ENCODE peak calls at places on chromosomes 5 and 9, in ten cellular contexts. W is head of caudate nucleus, D is SK-N-SH, C is SK-MEL-5, O is activated T-helper 1 cell treated with Interleukin-2 at 50 U/mL for 16 hours, M is lower lobe of right lung, T is fibroblast of the aortic adventitia, F is kidney, K is adipocyte, N is A549. S is an unnamed sample.
A peak's percentile ranks its signal among the peaks of the same experiment; 100 is the strongest.

GRCh38 chr9:13377286-13377925 is 97.9 kb upstream of the MPDZ start:
- DNase-seq in W (no peak), D (no peak), C (no peak), O (no peak), M (no peak), T (peak; percentile 70), F (no peak), K (no peak), N (no peak), S (no peak)

GRCh38 chr9:117958726-117959125 is 254.5 kb downstream of the TLR4 start:
- DNase-seq in W (no peak), D (no peak), C (no peak), O (no peak), M (no peak), T (no peak), F (no peak), K (no peak), N (no peak), S (no peak)

GRCh38 chr9:113011911-113012381 is at the start of gene ZNF883:
- DNase-seq in W (peak; percentile 76), D (peak; percentile 74), C (peak; percentile 38), O (no peak), M (peak; percentile 65), T (peak; percentile 49), F (peak; percentile 79), K (peak; percentile 72), N (peak; percentile 73), S (no peak)

GRCh38 chr5:152246401-152246800 is 158.7 kb downstream of the NMUR2 start:
- DNase-seq in W (no peak), D (no peak), C (no peak), O (no peak), M (no peak), T (no peak), F (no peak), K (peak; percentile 32), N (peak; percentile 8), S (no peak)

GRCh38 chr5:68088302-68088701 is 127.3 kb upstream of the PIK3R1 start:
- DNase-seq in W (no peak), D (no peak), C (no peak), O (no peak), M (no peak), T (peak; percentile 94), F (no peak), K (peak; percentile 69), N (no peak), S (no peak)

GRCh38 chr5:108367679-108368334 is 14.1 kb downstream of the FBXL17 start:
- DNase-seq in W (no peak), D (no peak), C (no peak), O (no peak), M (no peak), T (no peak), F (no peak), K (no peak), N (no peak), S (no peak)

GRCh38 chr5:63211413-63212132 is 633.0 kb downstream of the LRRC70 start:
- DNase-seq in W (no peak), D (no peak), C (no peak), O (no peak), M (no peak), T (no peak), F (no peak), K (no peak), N (no peak), S (no peak)

GRCh38 chr5:19920761-19921160 is 67.2 kb downstream of the CDH18 start:
- DNase-seq in W (no peak), D (no peak), C (no peak), O (no peak), M (no peak), T (peak; percentile 48), F (no peak), K (no peak), N (no peak), S (no peak)

GRCh38 chr9:133693703-133694529 is 44.2 kb downstream of the SARDH start:
- DNase-seq in W (no peak), D (no peak), C (no peak), O (no peak), M (no peak), T (no peak), F (peak; percentile 67), K (no peak), N (no peak), S (no peak)

GRCh38 chr5:40945111-40945510 is 35.8 kb downstream of the C7 start:
- DNase-seq in W (no peak), D (no peak), C (no peak), O (no peak), M (no peak), T (no peak), F (no peak), K (no peak), N (no peak), S (no peak)

GRCh38 chr9:72124947-72125346 is 24.3 kb upstream of the GDA start:
- DNase-seq in W (no peak), D (no peak), C (no peak), O (no peak), M (no peak), T (no peak), F (no peak), K (no peak), N (no peak), S (no peak)

GRCh38 chr5:154713615-154714125 is 41.5 kb upstream of the LARP1 start:
- DNase-seq in W (no peak), D (no peak), C (no peak), O (no peak), M (no peak), T (peak; percentile 26), F (no peak), K (peak; percentile 20), N (no peak), S (no peak)

GRCh38 chr9:133460405-133461175 is 812 bp downstream of the CACFD1 start:
- DNase-seq in W (peak; percentile 52), D (no peak), C (no peak), O (peak; percentile 13), M (peak; percentile 83), T (peak; percentile 19), F (peak; percentile 93), K (peak; percentile 4), N (peak; percentile 38), S (no peak)

GRCh38 chr5:115350892-115351291 is 54.4 kb upstream of the CCDC112 start:
- DNase-seq in W (no peak), D (no peak), C (no peak), O (no peak), M (no peak), T (no peak), F (no peak), K (no peak), N (no peak), S (no peak)

GRCh38 chr5:168946363-168946762 is 354.6 kb downstream of the SLIT3 start:
- DNase-seq in W (no peak), D (peak; percentile 69), C (peak; percentile 4), O (no peak), M (no peak), T (no peak), F (no peak), K (no peak), N (no peak), S (peak; percentile 34)

GRCh38 chr5:1547655-1548054 is 23.9 kb upstream of the LPCAT1 start:
- DNase-seq in W (no peak), D (no peak), C (no peak), O (no peak), M (no peak), T (no peak), F (no peak), K (no peak), N (no peak), S (no peak)